ENCODE peak calls at places on chromosomes 7 and 10, in six cellular contexts. I is stimulated activated CD4-positive, alpha-beta T cell treated with anti-CD3 and anti-CD28 coated beads, Interleukin-2, amount 100 ng/mL, for 24 hours; M is heart left ventricle; H is NCI-H1105 treated with DMSO at 0.1 percent for 48 hours; R is EL; T is IMR-90. E is an unnamed sample.

GRCh38 chr10:124224331-124225028 is 131.1 kb upstream of the CHST15 start:
- DNase-seq in I (no peak), M (no peak), H (no peak), R (peak), T (no peak), E (no peak)

GRCh38 chr7:44984478-44984758 is 5.6 kb upstream of the MYO1G start:
- DNase-seq in I (no peak), M (no peak), H (no peak), R (no peak), T (no peak), E (no peak)

GRCh38 chr10:47268696-47269095 is 31.3 kb upstream of the GDF10 start:
- DNase-seq in I (no peak), M (no peak), H (no peak), R (no peak), T (no peak), E (no peak)

GRCh38 chr10:84548869-84549268 is 220.5 kb downstream of the CCSER2 start:
- DNase-seq in I (no peak), M (no peak), H (no peak), R (peak), T (no peak), E (peak)

GRCh38 chr7:20063645-20064044 is 153.5 kb downstream of the MACC1 start:
- DNase-seq in I (no peak), M (no peak), H (no peak), R (no peak), T (no peak), E (no peak)

GRCh38 chr7:149228831-149229471 is 10.5 kb upstream of the ZNF212 start:
- DNase-seq in I (no peak), M (no peak), H (no peak), R (no peak), T (no peak), E (peak)

GRCh38 chr10:12699258-12699700 is 302.2 kb downstream of the CCDC3 start:
- DNase-seq in I (no peak), M (no peak), H (no peak), R (no peak), T (no peak), E (no peak)

GRCh38 chr10:31319602-31320178 is 674 bp downstream of the ZEB1 start:
- DNase-seq in I (peak), M (peak), H (no peak), R (no peak), T (no peak), E (peak)

GRCh38 chr7:157468221-157469111 is 131.7 kb downstream of the DNAJB6 start:
- DNase-seq in I (no peak), M (no peak), H (no peak), R (no peak), T (no peak), E (no peak)